ENCODE peak calls at places on chromosome 7, in four cellular contexts. G is GM12878, X is K562, Z is HCT116. M is an unnamed sample.

GRCh38 chr7:18890885-18891621 is 226.4 kb downstream of the TWIST1 start:
- DNase-seq in G (no peak), Z (no peak), X (no peak), M (no peak)

GRCh38 chr7:39164887-39165286 is 187.2 kb downstream of the POU6F2 start:
- DNase-seq in X (no peak), G (no peak), Z (no peak), M (no peak)

GRCh38 chr7:15972767-15973362 is 286.4 kb upstream of the MEOX2 start:
- DNase-seq in G (no peak), Z (no peak), X (no peak), M (no peak)

GRCh38 chr7:143388051-143388450 is 6.9 kb downstream of the ZYX start:
- DNase-seq in G (no peak), X (peak; percentile 30), Z (no peak), M (no peak)

GRCh38 chr7:16295558-16295957 is 125.8 kb downstream of the CRPPA start:
- DNase-seq in G (no peak), X (no peak), Z (no peak), M (no peak)

GRCh38 chr7:148982596-148983219 is 45.6 kb downstream of the PDIA4 start:
- DNase-seq in G (no peak), X (no peak), Z (no peak), M (no peak)

GRCh38 chr7:288671-289101 is 1.3 kb upstream of the FOXL3 start:
- DNase-seq in G (no peak), Z (no peak), X (no peak), M (no peak)

GRCh38 chr7:14850039-14850438 is 52.5 kb downstream of the DGKB start:
- DNase-seq in Z (no peak), G (no peak), X (no peak), M (no peak)

GRCh38 chr7:5597772-5598171 is 174.1 kb upstream of the TNRC18 start:
- DNase-seq in X (no peak), Z (no peak), G (no peak), M (no peak)

GRCh38 chr7:44375926-44376342 is 50.5 kb upstream of the CAMK2B start:
- DNase-seq in Z (no peak), X (peak; percentile 7), G (no peak), M (no peak)

GRCh38 chr7:107680478-107680877 is 19.9 kb downstream of the SLC26A4 start:
- DNase-seq in X (no peak), G (no peak), Z (no peak), M (no peak)

GRCh38 chr7:150732786-150733733 is 4.2 kb upstream of the GIMAP5 start:
- DNase-seq in G (no peak), Z (no peak), X (no peak), M (no peak)

GRCh38 chr7:78368781-78369180 is 570.2 kb downstream of the PHTF2 start:
- DNase-seq in X (no peak), Z (no peak), G (no peak), M (no peak)
- TF ChIP-seq EGR1 in X (no peak), Z (no peak), G (no peak), M (no peak)

GRCh38 chr7:82745117-82745516 is 301.5 kb upstream of the CACNA2D1 start:
- DNase-seq in X (no peak), G (no peak), Z (no peak), M (no peak)

GRCh38 chr7:82736633-82737032 is 293.1 kb upstream of the CACNA2D1 start:
- DNase-seq in X (no peak), G (no peak), Z (no peak), M (no peak)

GRCh38 chr7:82741493-82741892 is 297.9 kb upstream of the CACNA2D1 start:
- DNase-seq in Z (no peak), G (no peak), X (no peak), M (no peak)

GRCh38 chr7:82742163-82742562 is 298.6 kb upstream of the CACNA2D1 start:
- DNase-seq in Z (no peak), X (no peak), G (no peak), M (no peak)

DNA sequence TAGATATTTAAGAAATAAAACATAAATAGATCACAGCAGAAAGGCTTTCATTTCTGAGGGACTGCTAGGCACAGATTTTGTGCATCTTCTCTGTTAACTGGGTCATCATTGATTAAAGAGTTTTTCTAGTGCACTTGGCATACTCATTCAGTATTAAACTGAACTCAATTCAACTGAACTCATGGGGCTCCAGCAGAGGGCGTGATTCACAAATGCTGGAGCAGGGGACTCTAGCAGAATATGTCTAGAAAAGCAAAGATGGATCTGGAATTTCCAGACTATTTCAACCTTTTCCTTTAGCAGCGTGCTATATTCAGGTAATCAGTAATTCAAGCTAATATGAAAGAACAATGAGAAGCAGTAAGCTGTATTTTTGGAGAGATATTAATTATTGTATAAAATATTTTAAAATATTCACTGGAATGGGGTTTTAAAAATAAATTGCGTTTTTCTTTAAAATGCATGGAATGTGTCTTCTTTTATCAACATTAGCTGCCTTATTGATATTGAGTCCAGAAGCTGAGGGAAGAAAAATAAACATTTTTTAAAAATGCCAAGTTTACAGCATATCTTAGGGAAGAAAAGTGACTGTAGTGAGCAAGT is 296.8 kb upstream of the CACNA2D1 start:
- DNase-seq in Z (peak; percentile 50), X (no peak), G (no peak), M (no peak)
- TF ChIP-seq EGR1 in Z (no peak), X (no peak), G (no peak), M (no peak)

DNA sequence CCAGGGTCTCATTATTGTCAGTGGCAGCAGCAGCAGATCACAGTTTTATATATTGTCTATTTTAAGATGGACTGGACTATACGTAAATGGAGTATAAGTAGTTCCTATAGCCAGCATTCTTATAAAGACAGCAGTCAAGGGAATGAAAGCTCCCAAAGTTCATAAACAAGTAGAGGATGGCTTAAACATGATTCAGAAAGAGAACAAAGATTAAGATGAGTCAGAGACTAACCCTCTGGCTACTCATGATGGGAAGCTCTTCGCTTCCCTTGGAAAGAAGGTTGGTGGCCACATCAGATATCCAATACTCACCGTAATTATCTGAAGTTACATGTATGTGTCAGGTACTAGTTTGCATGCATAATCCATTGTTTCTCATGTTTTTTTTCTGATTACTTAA is 277.0 kb downstream of the INHBA start:
- DNase-seq in X (no peak), Z (no peak), G (no peak), M (no peak)
- TF ChIP-seq EGR1 in X (no peak), Z (no peak), G (no peak), M (no peak)

GRCh38 chr7:29285861-29286260 is 91.3 kb downstream of the CHN2 start:
- DNase-seq in X (no peak), G (no peak), Z (no peak), M (no peak)

GRCh38 chr7:29287366-29287765 is 92.8 kb downstream of the CHN2 start:
- DNase-seq in X (no peak), Z (peak; percentile 64), G (no peak), M (no peak)

GRCh38 chr7:29285451-29285807 is 90.9 kb downstream of the CHN2 start:
- DNase-seq in Z (peak; percentile 62), X (no peak), G (peak; percentile 55), M (peak; percentile 6)

GRCh38 chr7:29282819-29283414 is 88.3 kb downstream of the CHN2 start:
- DNase-seq in Z (no peak), X (no peak), G (no peak), M (no peak)

GRCh38 chr7:29284586-29285450 is 90.2 kb downstream of the CHN2 start:
- DNase-seq in X (no peak), G (no peak), Z (no peak), M (no peak)
- TF ChIP-seq EGR1 in X (no peak), G (no peak), Z (no peak), M (no peak)

M was measured in H1.